ENCODE peak calls at places on chromosomes 1 and 21, in eight cellular contexts. D, S, C, U, Q, W, F and Z are unnamed samples.

GRCh38 chr1:21894034-21894881 is 42.9 kb downstream of the HSPG2 start:
- DNase-seq in D (no peak), S (no peak), C (no peak), U (no peak), Q (no peak), W (no peak), F (no peak), Z (no peak)

GRCh38 chr1:55128418-55128817 is 86.7 kb downstream of the USP24 start:
- DNase-seq in D (no peak), S (no peak), C (no peak), U (no peak), Q (no peak), W (no peak), F (no peak), Z (no peak)

GRCh38 chr21:21039624-21040023 is 41.4 kb downstream of the NCAM2 start:
- DNase-seq in D (no peak), S (no peak), C (no peak), U (no peak), Q (no peak), W (no peak), F (no peak), Z (no peak)

GRCh38 chr1:36156329-36157114 is 562 bp downstream of the MAP7D1 start:
- DNase-seq in D (peak; percentile 47), S (peak; percentile 72), C (no peak), U (peak; percentile 55), Q (peak; percentile 65), W (peak; percentile 62), F (peak; percentile 71), Z (peak; percentile 73)

GRCh38 chr1:59506952-59507351 is 210.1 kb downstream of the FGGY start:
- DNase-seq in D (peak; percentile 40), S (peak; percentile 29), C (no peak), U (no peak), Q (peak; percentile 71), W (no peak), F (no peak), Z (peak; percentile 50)

GRCh38 chr1:36157115-36157903 is 1.3 kb downstream of the MAP7D1 start:
- DNase-seq in D (no peak), S (no peak), C (no peak), U (peak; percentile 37), Q (peak; percentile 21), W (no peak), F (no peak), Z (no peak)

GRCh38 chr21:45320261-45320990 is 32.7 kb upstream of the POFUT2 start:
- DNase-seq in D (no peak), S (peak; percentile 12), C (no peak), U (no peak), Q (no peak), W (no peak), F (peak; percentile 53), Z (no peak)

GRCh38 chr1:36533897-36534296 is 51.2 kb upstream of the CSF3R start:
- DNase-seq in D (no peak), S (no peak), C (no peak), U (no peak), Q (no peak), W (no peak), F (no peak), Z (no peak)

GRCh38 chr1:111888740-111889376 is 100.6 kb downstream of the KCND3 start:
- DNase-seq in D (no peak), S (no peak), C (no peak), U (no peak), Q (no peak), W (no peak), F (no peak), Z (no peak)

GRCh38 chr1:42680921-42681683 is 1.1 kb upstream of the YBX1 start:
- DNase-seq in D (no peak), S (no peak), C (no peak), U (peak; percentile 25), Q (no peak), W (peak; percentile 53), F (no peak), Z (peak; percentile 33)

GRCh38 chr1:64038965-64039926 is 164.2 kb upstream of the UBE2U start:
- DNase-seq in D (peak; percentile 100), S (peak; percentile 37), C (peak; percentile 98), U (peak; percentile 100), Q (peak; percentile 67), W (peak; percentile 39), F (peak; percentile 63), Z (peak; percentile 95)

GRCh38 chr1:102262994-102263393 is 266.3 kb upstream of the OLFM3 start:
- DNase-seq in D (no peak), S (no peak), C (no peak), U (no peak), Q (no peak), W (no peak), F (no peak), Z (no peak)

GRCh38 chr1:169044971-169045370 is 61.5 kb upstream of the ATP1B1 start:
- DNase-seq in D (no peak), S (no peak), C (no peak), U (no peak), Q (no peak), W (no peak), F (no peak), Z (no peak)

GRCh38 chr1:175701590-175701989 is 41.8 kb downstream of the TNR start:
- DNase-seq in D (no peak), S (no peak), C (no peak), U (no peak), Q (no peak), W (no peak), F (no peak), Z (no peak)

GRCh38 chr21:45293726-45294401 is 6.2 kb upstream of the POFUT2 start:
- DNase-seq in D (no peak), S (no peak), C (no peak), U (no peak), Q (no peak), W (no peak), F (no peak), Z (no peak)

GRCh38 chr21:44267655-44268142 is 6.0 kb upstream of the DNMT3L start:
- DNase-seq in D (no peak), S (peak; percentile 52), C (no peak), U (no peak), Q (peak; percentile 9), W (peak; percentile 88), F (no peak), Z (no peak)

GRCh38 chr1:153921080-153921802 is 1.5 kb downstream of the GATAD2B start:
- DNase-seq in D (no peak), S (no peak), C (no peak), U (no peak), Q (no peak), W (no peak), F (no peak), Z (no peak)

GRCh38 chr1:89757532-89757931 is 63.3 kb upstream of the LRRC8D start:
- DNase-seq in D (peak; percentile 27), S (peak; percentile 39), C (no peak), U (no peak), Q (peak; percentile 37), W (no peak), F (no peak), Z (peak; percentile 30)

GRCh38 chr1:230068952-230069684 is 2.1 kb downstream of the GALNT2 start:
- DNase-seq in D (no peak), S (no peak), C (no peak), U (no peak), Q (peak; percentile 50), W (peak; percentile 76), F (no peak), Z (no peak)

DNA sequence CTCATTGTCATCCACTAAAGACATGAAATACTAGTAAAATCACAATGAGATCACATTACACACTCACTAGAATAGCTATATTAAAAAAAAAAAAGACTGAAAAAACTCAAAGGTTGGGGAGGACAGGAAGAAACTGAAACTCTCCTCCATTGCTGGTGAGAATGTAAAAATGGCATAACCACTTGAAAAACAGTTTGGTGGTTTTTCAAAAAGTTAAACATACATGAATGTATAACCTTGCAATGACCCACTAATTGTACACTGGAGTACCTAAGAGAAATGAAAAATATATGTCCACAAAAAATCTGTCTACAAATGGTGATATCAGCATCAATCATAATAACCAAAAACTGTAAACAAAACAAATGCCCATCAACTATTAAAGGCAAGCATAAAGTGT is 44.0 kb downstream of the NRIP1 start:
- DNase-seq in D (no peak), S (no peak), C (no peak), U (no peak), Q (no peak), W (no peak), F (no peak), Z (no peak)
- TF ChIP-seq CTCF in D (no peak), S (no peak), C (no peak), U (no peak), Q (no peak), W (no peak), F (no peak), Z (no peak)

GRCh38 chr1:148389027-148389339 is 94.1 kb downstream of the PPIAL4G start:
- DNase-seq in D (no peak), S (no peak), C (no peak), U (no peak), Q (no peak), W (no peak), F (no peak), Z (no peak)
- H3K4me3 ChIP-seq in D (peak overlapping the region; percentile 87), S (peak overlapping the region; percentile 58), C (peak overlapping the region; percentile 42), U (peak overlapping the region; percentile 18), Q (no peak overlapping the region), W (peak overlapping the region; percentile 59), F (peak overlapping the region; percentile 50), Z (peak overlapping the region; percentile 54)

GRCh38 chr1:220339581-220339980 is 67.3 kb upstream of the RAB3GAP2 start:
- DNase-seq in D (no peak), S (no peak), C (no peak), U (no peak), Q (no peak), W (no peak), F (no peak), Z (no peak)
- TF ChIP-seq CTCF in D (no peak), S (peak; percentile 23), C (no peak), U (peak; percentile 46), Q (no peak), W (no peak), F (no peak), Z (no peak)

GRCh38 chr1:99759529-99760160 is 6.8 kb downstream of the FRRS1 start:
- DNase-seq in D (no peak), S (no peak), C (no peak), U (no peak), Q (no peak), W (no peak), F (no peak), Z (no peak)

GRCh38 chr1:99756598-99756997 is 9.8 kb downstream of the FRRS1 start:
- DNase-seq in D (peak; percentile 64), S (no peak), C (no peak), U (peak; percentile 88), Q (no peak), W (no peak), F (no peak), Z (peak; percentile 77)

GRCh38 chr1:99754697-99755096 is 11.7 kb downstream of the FRRS1 start:
- DNase-seq in D (no peak), S (no peak), C (no peak), U (no peak), Q (no peak), W (no peak), F (no peak), Z (no peak)

GRCh38 chr1:99755664-99756063 is 10.8 kb downstream of the FRRS1 start:
- DNase-seq in D (no peak), S (no peak), C (no peak), U (no peak), Q (no peak), W (no peak), F (no peak), Z (no peak)

DNA sequence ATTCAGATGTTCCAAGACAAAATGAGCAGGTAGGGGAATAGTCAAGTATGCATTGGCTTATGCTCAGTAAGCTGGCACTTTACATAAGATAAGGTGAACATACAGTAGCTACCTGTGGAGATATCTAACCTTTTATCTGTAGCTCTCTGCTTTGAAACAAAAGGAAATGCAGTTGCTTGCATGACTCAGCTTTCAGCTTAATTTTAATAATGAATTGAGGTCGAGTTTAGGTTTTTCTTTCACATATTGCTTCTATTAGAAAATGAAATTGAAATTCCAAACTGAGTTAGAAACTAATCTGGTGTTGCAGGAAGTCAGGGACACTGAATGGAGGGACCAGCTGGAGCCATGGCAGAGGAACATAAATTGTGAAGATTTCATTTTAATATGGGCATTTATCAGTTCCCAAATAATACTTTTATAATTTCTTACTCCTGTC is 8.3 kb downstream of the FRRS1 start:
- DNase-seq in D (no peak), S (no peak), C (no peak), U (peak; percentile 25), Q (no peak), W (peak; percentile 53), F (no peak), Z (no peak)
- H3K4me3 ChIP-seq in D (no peak overlapping the region), S (no peak overlapping the region), C (no peak overlapping the region), U (no peak overlapping the region), Q (no peak overlapping the region), W (no peak overlapping the region), F (no peak overlapping the region), Z (no peak overlapping the region)